ENCODE peak calls at places on chromosomes 12 and 14, in nine cellular contexts. Z, R, O, Y, U, L, W, F and A are unnamed samples.

GRCh38 chr12:69024413-69024812 is 91.4 kb upstream of the CPM start:
- DNase-seq in Z (no peak), R (no peak), O (no peak), Y (no peak), U (no peak), L (peak), W (no peak), F (no peak), A (no peak)

GRCh38 chr14:104442611-104443390 is 136.8 kb upstream of the C14orf180 start:
- DNase-seq in Z (no peak), R (no peak), O (no peak), Y (peak), U (no peak), L (no peak), W (no peak), F (no peak), A (peak)

GRCh38 chr12:120799417-120800045 is 73.9 kb downstream of the ACADS start:
- DNase-seq in Z (no peak), R (peak), O (no peak), Y (no peak), U (no peak), L (no peak), W (no peak), F (peak), A (no peak)

GRCh38 chr12:82968644-82969339 is 282.1 kb downstream of the TMTC2 start:
- DNase-seq in Z (no peak), R (no peak), O (no peak), Y (no peak), U (no peak), L (no peak), W (no peak), F (no peak), A (no peak)

GRCh38 chr12:79514730-79515525 is 175.8 kb downstream of the PAWR start:
- DNase-seq in Z (no peak), R (peak), O (no peak), Y (no peak), U (no peak), L (no peak), W (no peak), F (no peak), A (no peak)

GRCh38 chr12:89208661-89209096 is 143.6 kb downstream of the DUSP6 start:
- DNase-seq in Z (no peak), R (peak), O (no peak), Y (no peak), U (no peak), L (no peak), W (no peak), F (peak), A (no peak)

GRCh38 chr12:123907726-123908476 is 64.7 kb downstream of the CCDC92 start:
- DNase-seq in Z (no peak), R (no peak), O (no peak), Y (no peak), U (no peak), L (no peak), W (no peak), F (no peak), A (no peak)

GRCh38 chr12:121989266-121989950 is 32.3 kb upstream of the BCL7A start:
- DNase-seq in Z (no peak), R (no peak), O (no peak), Y (no peak), U (no peak), L (peak), W (no peak), F (no peak), A (no peak)

GRCh38 chr12:67268896-67269631 is at the start of gene CAND1:
- DNase-seq in Z (peak), R (peak), O (peak), Y (peak), U (peak), L (peak), W (peak), F (peak), A (peak)

GRCh38 chr12:25241171-25242020 is 9.3 kb downstream of the KRAS start:
- DNase-seq in Z (peak), R (peak), O (peak), Y (no peak), U (no peak), L (no peak), W (peak), F (peak), A (no peak)

GRCh38 chr12:107221909-107222308 is 128.6 kb upstream of the CRY1 start:
- DNase-seq in Z (no peak), R (no peak), O (no peak), Y (no peak), U (no peak), L (no peak), W (no peak), F (no peak), A (no peak)

GRCh38 chr12:106299193-106299794 is 3.2 kb upstream of the TCP11L2 start:
- DNase-seq in Z (no peak), R (no peak), O (no peak), Y (no peak), U (no peak), L (no peak), W (no peak), F (peak), A (no peak)

GRCh38 chr12:116037941-116038837 is 239.3 kb downstream of the MED13L start:
- DNase-seq in Z (no peak), R (peak), O (no peak), Y (no peak), U (no peak), L (no peak), W (no peak), F (no peak), A (no peak)

GRCh38 chr14:88551936-88552565 is 2.8 kb downstream of the PTPN21 start:
- DNase-seq in Z (no peak), R (peak), O (peak), Y (no peak), U (no peak), L (no peak), W (peak), F (no peak), A (no peak)

GRCh38 chr12:103530352-103530751 is 34.6 kb upstream of the C12orf42 start:
- DNase-seq in Z (no peak), R (no peak), O (no peak), Y (no peak), U (no peak), L (no peak), W (no peak), F (no peak), A (no peak)

GRCh38 chr12:57385586-57385985 is 45.3 kb downstream of the R3HDM2 start:
- DNase-seq in Z (no peak), R (no peak), O (no peak), Y (no peak), U (no peak), L (no peak), W (no peak), F (no peak), A (no peak)

GRCh38 chr12:69619050-69619449 is 8.3 kb upstream of the LRRC10 start:
- DNase-seq in Z (no peak), R (no peak), O (no peak), Y (no peak), U (no peak), L (no peak), W (no peak), F (no peak), A (no peak)

GRCh38 chr14:89347885-89348284 is 69.1 kb downstream of the FOXN3 start:
- DNase-seq in Z (no peak), R (no peak), O (no peak), Y (no peak), U (no peak), L (no peak), W (no peak), F (no peak), A (no peak)

GRCh38 chr14:63467440-63468072 is 75.6 kb downstream of the PPP2R5E start:
- DNase-seq in Z (no peak), R (no peak), O (no peak), Y (no peak), U (no peak), L (no peak), W (no peak), F (no peak), A (no peak)

GRCh38 chr12:110698171-110698902 is 9.4 kb upstream of the HVCN1 start:
- DNase-seq in Z (peak), R (peak), O (peak), Y (peak), U (peak), L (peak), W (no peak), F (peak), A (peak)

GRCh38 chr12:58504539-58504938 is 415.8 kb downstream of the LRIG3 start:
- DNase-seq in Z (no peak), R (peak), O (no peak), Y (no peak), U (no peak), L (no peak), W (no peak), F (no peak), A (no peak)

GRCh38 chr12:126944684-126945083 is 1322.3 kb upstream of the TMEM132C start:
- DNase-seq in Z (no peak), R (no peak), O (no peak), Y (no peak), U (no peak), L (no peak), W (no peak), F (peak), A (no peak)

GRCh38 chr14:101730626-101731186 is 30.8 kb upstream of the PPP2R5C start:
- DNase-seq in Z (no peak), R (no peak), O (no peak), Y (no peak), U (no peak), L (no peak), W (no peak), F (no peak), A (no peak)

GRCh38 chr12:90899456-90900182 is 55.4 kb downstream of the CCER1 start:
- DNase-seq in Z (no peak), R (peak), O (no peak), Y (no peak), U (no peak), L (no peak), W (no peak), F (no peak), A (no peak)

GRCh38 chr14:101737414-101738367 is 23.8 kb upstream of the PPP2R5C start:
- DNase-seq in Z (no peak), R (no peak), O (peak), Y (no peak), U (no peak), L (no peak), W (no peak), F (peak), A (no peak)

GRCh38 chr12:3137268-3137761 is 60.1 kb downstream of the TSPAN9 start:
- DNase-seq in Z (no peak), R (no peak), O (no peak), Y (no peak), U (no peak), L (no peak), W (no peak), F (no peak), A (no peak)

GRCh38 chr12:111428728-111429175 is 23.0 kb downstream of the SH2B3 start:
- DNase-seq in Z (no peak), R (no peak), O (peak), Y (no peak), U (no peak), L (no peak), W (no peak), F (peak), A (no peak)

GRCh38 chr14:78016532-78016931 is 153.6 kb upstream of the NRXN3 start:
- DNase-seq in Z (no peak), R (no peak), O (no peak), Y (no peak), U (no peak), L (no peak), W (no peak), F (no peak), A (no peak)

GRCh38 chr14:99604766-99605298 is 825 bp upstream of the CCDC85C start:
- DNase-seq in Z (peak), R (no peak), O (peak), Y (no peak), U (no peak), L (peak), W (peak), F (no peak), A (peak)

GRCh38 chr14:88910386-88910785 is 85.9 kb downstream of the TTC8 start:
- DNase-seq in Z (no peak), R (no peak), O (no peak), Y (no peak), U (no peak), L (no peak), W (no peak), F (no peak), A (no peak)

GRCh38 chr12:114285554-114285953 is 120.4 kb downstream of the TBX5 start:
- DNase-seq in Z (no peak), R (no peak), O (no peak), Y (no peak), U (no peak), L (no peak), W (no peak), F (no peak), A (no peak)

GRCh38 chr14:78608998-78609787 is 439.0 kb downstream of the NRXN3 start:
- DNase-seq in Z (no peak), R (no peak), O (no peak), Y (no peak), U (no peak), L (no peak), W (no peak), F (peak), A (no peak)

GRCh38 chr14:101408077-101408831 is 153.0 kb upstream of the DIO3 start:
- DNase-seq in Z (no peak), R (peak), O (peak), Y (no peak), U (no peak), L (peak), W (no peak), F (no peak), A (no peak)

GRCh38 chr12:27521981-27522380 is 2.0 kb upstream of the PPFIBP1 start:
- DNase-seq in Z (no peak), R (no peak), O (no peak), Y (no peak), U (no peak), L (no peak), W (no peak), F (no peak), A (no peak)